ENCODE peak calls at places on chromosome 12, in four cellular contexts. L is H9, N is GM23338, A is thoracic aorta. E is an unnamed sample.
A peak's percentile ranks its signal among the peaks of the same experiment; 100 is the strongest.

GRCh38 chr12:113875681-113876080 is 90.4 kb downstream of the RBM19 start:
- DNase-seq in L (no peak), N (no peak), A (no peak), E (no peak)

GRCh38 chr12:96623155-96623554 is 133.8 kb downstream of the CFAP54 start:
- DNase-seq in L (no peak), N (no peak), A (no peak), E (no peak)

GRCh38 chr12:124938606-124939427 is 24.4 kb upstream of the UBC start:
- DNase-seq in L (peak; percentile 71), N (peak; percentile 75), A (peak; percentile 28), E (peak; percentile 92)

GRCh38 chr12:119666900-119667576 is 895 bp upstream of the PRKAB1 start:
- DNase-seq in L (no peak), N (no peak), A (no peak), E (no peak)

GRCh38 chr12:119259483-119259882 is 75.0 kb upstream of the CCDC60 start:
- DNase-seq in L (no peak), N (no peak), A (no peak), E (no peak)

GRCh38 chr12:116040412-116040811 is 237.1 kb downstream of the MED13L start:
- DNase-seq in L (no peak), N (no peak), A (no peak), E (peak; percentile 31)

GRCh38 chr12:94284859-94285258 is 136.5 kb downstream of the PLXNC1 start:
- DNase-seq in L (no peak), N (no peak), A (no peak), E (no peak)

GRCh38 chr12:120230326-120230973 is 29.5 kb upstream of the RPLP0 start:
- DNase-seq in L (peak; percentile 98), N (peak; percentile 100), A (peak; percentile 38), E (peak; percentile 96)

GRCh38 chr12:51868821-51869489 is 18.9 kb upstream of the ANKRD33 start:
- DNase-seq in L (no peak), N (peak; percentile 65), A (no peak), E (no peak)

GRCh38 chr12:71155228-71155627 is 2.6 kb downstream of the TSPAN8 start:
- DNase-seq in L (no peak), N (no peak), A (no peak), E (no peak)

GRCh38 chr12:45458238-45458637 is 242.3 kb downstream of the ANO6 start:
- DNase-seq in L (no peak), N (no peak), A (no peak), E (peak; percentile 70)

GRCh38 chr12:130761537-130762318 is 45.6 kb upstream of the RIMBP2 start:
- DNase-seq in L (peak; percentile 80), N (peak; percentile 73), A (no peak), E (peak; percentile 53)

GRCh38 chr12:102462803-102463499 is 17.4 kb downstream of the IGF1 start:
- DNase-seq in L (no peak), N (no peak), A (no peak), E (peak; percentile 74)

GRCh38 chr12:113063396-113064350 is 7.1 kb downstream of the DTX1 start:
- DNase-seq in L (peak; percentile 28), N (no peak), A (no peak), E (no peak)

GRCh38 chr12:48956279-48957140 is 777 bp downstream of the ARF3 start:
- DNase-seq in L (peak; percentile 98), N (peak; percentile 98), A (peak; percentile 68), E (peak; percentile 96)

GRCh38 chr12:52925717-52926595 is 21.1 kb upstream of the KRT8 start:
- DNase-seq in L (peak; percentile 60), N (peak; percentile 47), A (no peak), E (no peak)

GRCh38 chr12:117507547-117507946 is 146.1 kb upstream of the NOS1 start:
- DNase-seq in L (no peak), N (no peak), A (no peak), E (no peak)

GRCh38 chr12:50072198-50072907 is 12.8 kb upstream of the SMARCD1 start:
- DNase-seq in L (no peak), N (no peak), A (no peak), E (no peak)

GRCh38 chr12:121278450-121279375 is 17.8 kb downstream of the CAMKK2 start:
- DNase-seq in L (no peak), N (no peak), A (no peak), E (peak; percentile 89)

GRCh38 chr12:26648584-26648983 is 184.4 kb downstream of the ITPR2 start:
- DNase-seq in L (no peak), N (no peak), A (no peak), E (peak; percentile 96)

E was measured in fibroblast of the aortic adventitia.